ENCODE peak calls at places on chromosomes 1 and 21, in seven cellular contexts. One of them, this sample, is unnamed.

GRCh38 chr1:6208723-6209660 is 3.1 kb downstream of the RNF207 start:
- DNase-seq in naive thymus-derived CD4-positive, alpha-beta T cell: no peak
- DNase-seq in T follicular helper cell: no peak
- DNase-seq in stimulated activated CD4-positive, alpha-beta T cell treated with anti-CD3 and anti-CD28 coated beads, Interleukin-4, amount 100 ng/mL, for 24 hours: peak; percentile 22
- DNase-seq in NCI-H748 treated with DMSO at 0.1 percent for 48 hours: no peak
- DNase-seq in AG04449: no peak
- DNase-seq in globus pallidus: no peak
- DNase-seq in this sample: peak; percentile 56

GRCh38 chr1:248114890-248115289 is 19.9 kb downstream of the OR2L13 start:
- DNase-seq in stimulated activated CD4-positive, alpha-beta T cell treated with anti-CD3 and anti-CD28 coated beads, Interleukin-4, amount 100 ng/mL, for 24 hours: no peak
- DNase-seq in T follicular helper cell: no peak
- DNase-seq in naive thymus-derived CD4-positive, alpha-beta T cell: no peak
- DNase-seq in globus pallidus: no peak
- DNase-seq in NCI-H748 treated with DMSO at 0.1 percent for 48 hours: no peak
- DNase-seq in AG04449: no peak
- DNase-seq in this sample: no peak

GRCh38 chr1:159945483-159946241 is at the start of gene IGSF9:
- DNase-seq in naive thymus-derived CD4-positive, alpha-beta T cell: peak; percentile 84
- DNase-seq in globus pallidus: peak; percentile 50
- DNase-seq in stimulated activated CD4-positive, alpha-beta T cell treated with anti-CD3 and anti-CD28 coated beads, Interleukin-4, amount 100 ng/mL, for 24 hours: peak; percentile 70
- DNase-seq in NCI-H748 treated with DMSO at 0.1 percent for 48 hours: peak; percentile 86
- DNase-seq in T follicular helper cell: peak; percentile 71
- DNase-seq in AG04449: no peak
- DNase-seq in this sample: peak; percentile 85

GRCh38 chr1:227938911-227939790 is 8.6 kb downstream of the WNT9A start:
- DNase-seq in NCI-H748 treated with DMSO at 0.1 percent for 48 hours: no peak
- DNase-seq in stimulated activated CD4-positive, alpha-beta T cell treated with anti-CD3 and anti-CD28 coated beads, Interleukin-4, amount 100 ng/mL, for 24 hours: no peak
- DNase-seq in AG04449: no peak
- DNase-seq in naive thymus-derived CD4-positive, alpha-beta T cell: no peak
- DNase-seq in globus pallidus: no peak
- DNase-seq in T follicular helper cell: no peak
- DNase-seq in this sample: no peak

GRCh38 chr1:14810631-14811325 is 212.3 kb downstream of the KAZN start:
- DNase-seq in globus pallidus: no peak
- DNase-seq in AG04449: no peak
- DNase-seq in naive thymus-derived CD4-positive, alpha-beta T cell: no peak
- DNase-seq in T follicular helper cell: no peak
- DNase-seq in NCI-H748 treated with DMSO at 0.1 percent for 48 hours: no peak
- DNase-seq in stimulated activated CD4-positive, alpha-beta T cell treated with anti-CD3 and anti-CD28 coated beads, Interleukin-4, amount 100 ng/mL, for 24 hours: no peak
- DNase-seq in this sample: no peak

GRCh38 chr1:33436557-33437296 is 5.8 kb upstream of the PHC2 start:
- DNase-seq in T follicular helper cell: no peak
- DNase-seq in NCI-H748 treated with DMSO at 0.1 percent for 48 hours: no peak
- DNase-seq in stimulated activated CD4-positive, alpha-beta T cell treated with anti-CD3 and anti-CD28 coated beads, Interleukin-4, amount 100 ng/mL, for 24 hours: no peak
- DNase-seq in naive thymus-derived CD4-positive, alpha-beta T cell: no peak
- DNase-seq in AG04449: no peak
- DNase-seq in globus pallidus: no peak
- DNase-seq in this sample: no peak

GRCh38 chr1:25082216-25082899 is 149.9 kb downstream of the SYF2 start:
- DNase-seq in T follicular helper cell: no peak
- DNase-seq in AG04449: no peak
- DNase-seq in NCI-H748 treated with DMSO at 0.1 percent for 48 hours: no peak
- DNase-seq in stimulated activated CD4-positive, alpha-beta T cell treated with anti-CD3 and anti-CD28 coated beads, Interleukin-4, amount 100 ng/mL, for 24 hours: no peak
- DNase-seq in globus pallidus: no peak
- DNase-seq in naive thymus-derived CD4-positive, alpha-beta T cell: no peak
- DNase-seq in this sample: no peak

GRCh38 chr1:235642943-235643371 is 6.6 kb downstream of the GNG4 start:
- DNase-seq in NCI-H748 treated with DMSO at 0.1 percent for 48 hours: no peak
- DNase-seq in stimulated activated CD4-positive, alpha-beta T cell treated with anti-CD3 and anti-CD28 coated beads, Interleukin-4, amount 100 ng/mL, for 24 hours: no peak
- DNase-seq in naive thymus-derived CD4-positive, alpha-beta T cell: no peak
- DNase-seq in AG04449: no peak
- DNase-seq in T follicular helper cell: no peak
- DNase-seq in globus pallidus: no peak
- DNase-seq in this sample: no peak

GRCh38 chr1:55375617-55376258 is 160.6 kb upstream of the USP24 start:
- DNase-seq in stimulated activated CD4-positive, alpha-beta T cell treated with anti-CD3 and anti-CD28 coated beads, Interleukin-4, amount 100 ng/mL, for 24 hours: peak; percentile 36
- DNase-seq in NCI-H748 treated with DMSO at 0.1 percent for 48 hours: peak; percentile 12
- DNase-seq in globus pallidus: peak; percentile 78
- DNase-seq in T follicular helper cell: no peak
- DNase-seq in AG04449: no peak
- DNase-seq in naive thymus-derived CD4-positive, alpha-beta T cell: no peak
- DNase-seq in this sample: no peak

GRCh38 chr1:174273766-174274165 is 114.4 kb downstream of the RABGAP1L start:
- DNase-seq in globus pallidus: no peak
- DNase-seq in NCI-H748 treated with DMSO at 0.1 percent for 48 hours: no peak
- DNase-seq in AG04449: no peak
- DNase-seq in T follicular helper cell: no peak
- DNase-seq in naive thymus-derived CD4-positive, alpha-beta T cell: no peak
- DNase-seq in stimulated activated CD4-positive, alpha-beta T cell treated with anti-CD3 and anti-CD28 coated beads, Interleukin-4, amount 100 ng/mL, for 24 hours: no peak
- DNase-seq in this sample: no peak

GRCh38 chr1:10754571-10755329 is 41.7 kb downstream of the CASZ1 start:
- DNase-seq in NCI-H748 treated with DMSO at 0.1 percent for 48 hours: no peak
- DNase-seq in AG04449: no peak
- DNase-seq in naive thymus-derived CD4-positive, alpha-beta T cell: no peak
- DNase-seq in stimulated activated CD4-positive, alpha-beta T cell treated with anti-CD3 and anti-CD28 coated beads, Interleukin-4, amount 100 ng/mL, for 24 hours: no peak
- DNase-seq in T follicular helper cell: no peak
- DNase-seq in globus pallidus: no peak
- DNase-seq in this sample: no peak

GRCh38 chr21:33403786-33404571 is 766 bp downstream of the IFNGR2 start:
- DNase-seq in globus pallidus: no peak
- DNase-seq in T follicular helper cell: no peak
- DNase-seq in NCI-H748 treated with DMSO at 0.1 percent for 48 hours: peak; percentile 51
- DNase-seq in naive thymus-derived CD4-positive, alpha-beta T cell: peak; percentile 21
- DNase-seq in AG04449: no peak
- DNase-seq in stimulated activated CD4-positive, alpha-beta T cell treated with anti-CD3 and anti-CD28 coated beads, Interleukin-4, amount 100 ng/mL, for 24 hours: peak; percentile 27
- DNase-seq in this sample: peak; percentile 79

GRCh38 chr1:3598051-3598471 is 13.2 kb downstream of the MEGF6 start:
- DNase-seq in naive thymus-derived CD4-positive, alpha-beta T cell: no peak
- DNase-seq in T follicular helper cell: no peak
- DNase-seq in globus pallidus: no peak
- DNase-seq in NCI-H748 treated with DMSO at 0.1 percent for 48 hours: no peak
- DNase-seq in stimulated activated CD4-positive, alpha-beta T cell treated with anti-CD3 and anti-CD28 coated beads, Interleukin-4, amount 100 ng/mL, for 24 hours: no peak
- DNase-seq in AG04449: no peak
- DNase-seq in this sample: peak; percentile 67

GRCh38 chr1:207134550-207134949 is 30.5 kb downstream of the C4BPA start:
- DNase-seq in T follicular helper cell: no peak
- DNase-seq in stimulated activated CD4-positive, alpha-beta T cell treated with anti-CD3 and anti-CD28 coated beads, Interleukin-4, amount 100 ng/mL, for 24 hours: no peak
- DNase-seq in AG04449: no peak
- DNase-seq in NCI-H748 treated with DMSO at 0.1 percent for 48 hours: no peak
- DNase-seq in globus pallidus: no peak
- DNase-seq in naive thymus-derived CD4-positive, alpha-beta T cell: no peak
- DNase-seq in this sample: no peak

GRCh38 chr1:165069829-165070228 is 286.7 kb downstream of the LMX1A start:
- DNase-seq in naive thymus-derived CD4-positive, alpha-beta T cell: no peak
- DNase-seq in NCI-H748 treated with DMSO at 0.1 percent for 48 hours: peak; percentile 93
- DNase-seq in AG04449: no peak
- DNase-seq in globus pallidus: peak; percentile 95
- DNase-seq in T follicular helper cell: no peak
- DNase-seq in stimulated activated CD4-positive, alpha-beta T cell treated with anti-CD3 and anti-CD28 coated beads, Interleukin-4, amount 100 ng/mL, for 24 hours: no peak
- DNase-seq in this sample: no peak

GRCh38 chr1:212218065-212218464 is 67.1 kb upstream of the PPP2R5A start:
- DNase-seq in AG04449: no peak
- DNase-seq in stimulated activated CD4-positive, alpha-beta T cell treated with anti-CD3 and anti-CD28 coated beads, Interleukin-4, amount 100 ng/mL, for 24 hours: no peak
- DNase-seq in naive thymus-derived CD4-positive, alpha-beta T cell: no peak
- DNase-seq in T follicular helper cell: no peak
- DNase-seq in globus pallidus: no peak
- DNase-seq in NCI-H748 treated with DMSO at 0.1 percent for 48 hours: no peak
- DNase-seq in this sample: no peak

GRCh38 chr1:32540589-32540988 is 1.4 kb downstream of the ZBTB8A start:
- DNase-seq in T follicular helper cell: no peak
- DNase-seq in naive thymus-derived CD4-positive, alpha-beta T cell: no peak
- DNase-seq in AG04449: no peak
- DNase-seq in globus pallidus: no peak
- DNase-seq in NCI-H748 treated with DMSO at 0.1 percent for 48 hours: no peak
- DNase-seq in stimulated activated CD4-positive, alpha-beta T cell treated with anti-CD3 and anti-CD28 coated beads, Interleukin-4, amount 100 ng/mL, for 24 hours: no peak
- DNase-seq in this sample: no peak

GRCh38 chr1:224641030-224641429 is 24.9 kb downstream of the CNIH3 start:
- DNase-seq in AG04449: no peak
- DNase-seq in naive thymus-derived CD4-positive, alpha-beta T cell: no peak
- DNase-seq in NCI-H748 treated with DMSO at 0.1 percent for 48 hours: no peak
- DNase-seq in stimulated activated CD4-positive, alpha-beta T cell treated with anti-CD3 and anti-CD28 coated beads, Interleukin-4, amount 100 ng/mL, for 24 hours: no peak
- DNase-seq in globus pallidus: no peak
- DNase-seq in T follicular helper cell: no peak
- DNase-seq in this sample: no peak

GRCh38 chr1:195663549-195664280 is 944.5 kb downstream of the KCNT2 start:
- DNase-seq in globus pallidus: no peak
- DNase-seq in NCI-H748 treated with DMSO at 0.1 percent for 48 hours: no peak
- DNase-seq in stimulated activated CD4-positive, alpha-beta T cell treated with anti-CD3 and anti-CD28 coated beads, Interleukin-4, amount 100 ng/mL, for 24 hours: no peak
- DNase-seq in naive thymus-derived CD4-positive, alpha-beta T cell: no peak
- DNase-seq in AG04449: peak; percentile 59
- DNase-seq in T follicular helper cell: no peak
- DNase-seq in this sample: no peak

GRCh38 chr1:66335859-66336640 is 197.9 kb upstream of the SGIP1 start:
- DNase-seq in naive thymus-derived CD4-positive, alpha-beta T cell: peak; percentile 85
- DNase-seq in T follicular helper cell: peak; percentile 64
- DNase-seq in stimulated activated CD4-positive, alpha-beta T cell treated with anti-CD3 and anti-CD28 coated beads, Interleukin-4, amount 100 ng/mL, for 24 hours: peak; percentile 72
- DNase-seq in AG04449: no peak
- DNase-seq in NCI-H748 treated with DMSO at 0.1 percent for 48 hours: no peak
- DNase-seq in globus pallidus: peak; percentile 69
- DNase-seq in this sample: peak; percentile 74

GRCh38 chr1:41580520-41581172 is 96.2 kb upstream of the EDN2 start:
- DNase-seq in stimulated activated CD4-positive, alpha-beta T cell treated with anti-CD3 and anti-CD28 coated beads, Interleukin-4, amount 100 ng/mL, for 24 hours: peak; percentile 2
- DNase-seq in AG04449: no peak
- DNase-seq in naive thymus-derived CD4-positive, alpha-beta T cell: no peak
- DNase-seq in NCI-H748 treated with DMSO at 0.1 percent for 48 hours: no peak
- DNase-seq in globus pallidus: no peak
- DNase-seq in T follicular helper cell: no peak
- DNase-seq in this sample: no peak

GRCh38 chr1:224082146-224082545 is 31.8 kb upstream of the FBXO28 start:
- DNase-seq in T follicular helper cell: no peak
- DNase-seq in globus pallidus: no peak
- DNase-seq in AG04449: peak; percentile 72
- DNase-seq in NCI-H748 treated with DMSO at 0.1 percent for 48 hours: no peak
- DNase-seq in stimulated activated CD4-positive, alpha-beta T cell treated with anti-CD3 and anti-CD28 coated beads, Interleukin-4, amount 100 ng/mL, for 24 hours: no peak
- DNase-seq in naive thymus-derived CD4-positive, alpha-beta T cell: no peak
- DNase-seq in this sample: no peak

GRCh38 chr1:189606795-189607476 is 870.7 kb downstream of the BRINP3 start:
- DNase-seq in T follicular helper cell: no peak
- DNase-seq in naive thymus-derived CD4-positive, alpha-beta T cell: no peak
- DNase-seq in NCI-H748 treated with DMSO at 0.1 percent for 48 hours: no peak
- DNase-seq in AG04449: peak; percentile 34
- DNase-seq in globus pallidus: no peak
- DNase-seq in stimulated activated CD4-positive, alpha-beta T cell treated with anti-CD3 and anti-CD28 coated beads, Interleukin-4, amount 100 ng/mL, for 24 hours: no peak
- DNase-seq in this sample: no peak

GRCh38 chr1:225766967-225767413 is 10.6 kb upstream of the SRP9 start:
- DNase-seq in globus pallidus: no peak
- DNase-seq in AG04449: peak; percentile 82
- DNase-seq in stimulated activated CD4-positive, alpha-beta T cell treated with anti-CD3 and anti-CD28 coated beads, Interleukin-4, amount 100 ng/mL, for 24 hours: no peak
- DNase-seq in T follicular helper cell: no peak
- DNase-seq in NCI-H748 treated with DMSO at 0.1 percent for 48 hours: no peak
- DNase-seq in naive thymus-derived CD4-positive, alpha-beta T cell: no peak
- DNase-seq in this sample: peak; percentile 70

GRCh38 chr1:100438789-100439188 is 86.5 kb downstream of the CDC14A start:
- DNase-seq in AG04449: no peak
- DNase-seq in naive thymus-derived CD4-positive, alpha-beta T cell: no peak
- DNase-seq in NCI-H748 treated with DMSO at 0.1 percent for 48 hours: no peak
- DNase-seq in T follicular helper cell: no peak
- DNase-seq in globus pallidus: no peak
- DNase-seq in stimulated activated CD4-positive, alpha-beta T cell treated with anti-CD3 and anti-CD28 coated beads, Interleukin-4, amount 100 ng/mL, for 24 hours: no peak
- DNase-seq in this sample: no peak

GRCh38 chr1:29761159-29761928 is 525.0 kb downstream of the PTPRU start:
- DNase-seq in stimulated activated CD4-positive, alpha-beta T cell treated with anti-CD3 and anti-CD28 coated beads, Interleukin-4, amount 100 ng/mL, for 24 hours: no peak
- DNase-seq in AG04449: no peak
- DNase-seq in naive thymus-derived CD4-positive, alpha-beta T cell: no peak
- DNase-seq in T follicular helper cell: no peak
- DNase-seq in NCI-H748 treated with DMSO at 0.1 percent for 48 hours: no peak
- DNase-seq in globus pallidus: no peak
- DNase-seq in this sample: no peak

GRCh38 chr21:45050786-45051489 is 23.4 kb upstream of the ADARB1 start:
- DNase-seq in AG04449: peak; percentile 55
- DNase-seq in stimulated activated CD4-positive, alpha-beta T cell treated with anti-CD3 and anti-CD28 coated beads, Interleukin-4, amount 100 ng/mL, for 24 hours: no peak
- DNase-seq in naive thymus-derived CD4-positive, alpha-beta T cell: no peak
- DNase-seq in T follicular helper cell: no peak
- DNase-seq in NCI-H748 treated with DMSO at 0.1 percent for 48 hours: no peak
- DNase-seq in globus pallidus: no peak
- DNase-seq in this sample: no peak

GRCh38 chr1:118339431-118340146 is 154.6 kb upstream of the SPAG17 start:
- DNase-seq in AG04449: no peak
- DNase-seq in naive thymus-derived CD4-positive, alpha-beta T cell: no peak
- DNase-seq in T follicular helper cell: no peak
- DNase-seq in globus pallidus: no peak
- DNase-seq in NCI-H748 treated with DMSO at 0.1 percent for 48 hours: no peak
- DNase-seq in stimulated activated CD4-positive, alpha-beta T cell treated with anti-CD3 and anti-CD28 coated beads, Interleukin-4, amount 100 ng/mL, for 24 hours: no peak
- DNase-seq in this sample: no peak

GRCh38 chr1:201378804-201379203 is 1.3 kb upstream of the TNNT2 start:
- DNase-seq in stimulated activated CD4-positive, alpha-beta T cell treated with anti-CD3 and anti-CD28 coated beads, Interleukin-4, amount 100 ng/mL, for 24 hours: no peak
- DNase-seq in globus pallidus: no peak
- DNase-seq in NCI-H748 treated with DMSO at 0.1 percent for 48 hours: no peak
- DNase-seq in naive thymus-derived CD4-positive, alpha-beta T cell: no peak
- DNase-seq in T follicular helper cell: no peak
- DNase-seq in AG04449: no peak
- DNase-seq in this sample: no peak

GRCh38 chr1:37556712-37557196 is at the start of gene DNALI1:
- DNase-seq in AG04449: peak; percentile 26
- DNase-seq in stimulated activated CD4-positive, alpha-beta T cell treated with anti-CD3 and anti-CD28 coated beads, Interleukin-4, amount 100 ng/mL, for 24 hours: no peak
- DNase-seq in NCI-H748 treated with DMSO at 0.1 percent for 48 hours: peak; percentile 76
- DNase-seq in globus pallidus: peak; percentile 85
- DNase-seq in T follicular helper cell: no peak
- DNase-seq in naive thymus-derived CD4-positive, alpha-beta T cell: no peak
- DNase-seq in this sample: peak; percentile 83

GRCh38 chr1:25990702-25991395 is 7.0 kb downstream of the PAFAH2 start:
- DNase-seq in stimulated activated CD4-positive, alpha-beta T cell treated with anti-CD3 and anti-CD28 coated beads, Interleukin-4, amount 100 ng/mL, for 24 hours: peak; percentile 34
- DNase-seq in NCI-H748 treated with DMSO at 0.1 percent for 48 hours: no peak
- DNase-seq in naive thymus-derived CD4-positive, alpha-beta T cell: peak; percentile 31
- DNase-seq in AG04449: no peak
- DNase-seq in T follicular helper cell: no peak
- DNase-seq in globus pallidus: no peak
- DNase-seq in this sample: no peak

This sample was measured in psoas muscle.